ENCODE peak calls at places on chromosome 18, in four cellular contexts. Z is left colon, F is GM13977, L is RPMI7951. U is an unnamed sample.

GRCh38 chr18:45255142-45255890 is 360.0 kb upstream of the SLC14A2 start:
- DNase-seq in Z (no peak), L (peak), F (no peak), U (no peak)

GRCh38 chr18:70243131-70243530 is 37.6 kb upstream of the RTTN start:
- DNase-seq in L (peak), Z (no peak), F (no peak), U (no peak)

GRCh38 chr18:52402814-52403213 is 62.8 kb downstream of the DCC start:
- DNase-seq in F (no peak), L (no peak), Z (no peak), U (no peak)

GRCh38 chr18:49898421-49898820 is 85.1 kb upstream of the ACAA2 start:
- DNase-seq in Z (peak), L (peak), F (peak), U (peak)

GRCh38 chr18:51610481-51610880 is 413.0 kb upstream of the MEX3C start:
- DNase-seq in Z (no peak), F (no peak), L (no peak), U (no peak)

GRCh38 chr18:69987870-69988269 is 40.2 kb upstream of the CD226 start:
- DNase-seq in F (no peak), Z (no peak), L (no peak), U (no peak)

GRCh38 chr18:45851196-45851925 is 25.9 kb downstream of the SIGLEC15 start:
- DNase-seq in Z (no peak), L (no peak), F (no peak), U (no peak)

GRCh38 chr18:79484661-79485621 is 89.2 kb downstream of the NFATC1 start:
- DNase-seq in L (peak), F (no peak), Z (peak), U (no peak)

GRCh38 chr18:63970803-63971191 is 916 bp downstream of the SERPINB8 start:
- DNase-seq in L (peak), F (no peak), Z (peak), U (no peak)

GRCh38 chr18:41096504-41096903 is 858.5 kb upstream of the PIK3C3 start:
- DNase-seq in F (no peak), Z (no peak), L (peak), U (no peak)

GRCh38 chr18:79496978-79497637 is 101.4 kb downstream of the NFATC1 start:
- DNase-seq in Z (peak), F (no peak), L (peak), U (no peak)

GRCh38 chr18:54392621-54393023 is 34.9 kb downstream of the C18orf54 start:
- DNase-seq in Z (no peak), F (peak), L (peak), U (peak)

GRCh38 chr18:79404567-79404910 is 8.8 kb downstream of the NFATC1 start:
- DNase-seq in F (no peak), Z (no peak), L (no peak), U (no peak)